ENCODE peak calls at places on chromosomes 2 and 18, in seven cellular contexts. K is astrocyte of the spinal cord; P is CD8-positive, alpha-beta memory T cell; C is adipocyte; B is GM12865; T is foreskin fibroblast; R is heart right ventricle. H is an unnamed sample.

GRCh38 chr2:96608459-96609455 is 29.4 kb downstream of the KANSL3 start:
- DNase-seq in K (peak), P (no peak), C (no peak), B (peak), T (peak), R (no peak), H (no peak)

GRCh38 chr18:62091487-62092120 is 95.3 kb downstream of the PIGN start:
- DNase-seq in K (no peak), P (no peak), C (no peak), B (no peak), T (no peak), R (no peak), H (no peak)

GRCh38 chr2:144519934-144520717 is at the start of gene ZEB2:
- DNase-seq in K (peak), P (peak), C (peak), B (peak), T (peak), R (peak), H (no peak)

GRCh38 chr18:27017901-27018500 is 152.5 kb upstream of the AQP4 start:
- DNase-seq in K (peak), P (no peak), C (peak), B (peak), T (peak), R (no peak), H (no peak)

GRCh38 chr18:55634545-55634944 is 46.6 kb upstream of the TCF4 start:
- DNase-seq in K (peak), P (no peak), C (peak), B (no peak), T (peak), R (no peak), H (no peak)

GRCh38 chr2:38574278-38574677 is 28.4 kb downstream of the HNRNPLL start:
- DNase-seq in K (no peak), P (no peak), C (no peak), B (no peak), T (no peak), R (no peak), H (no peak)

GRCh38 chr2:162524192-162524591 is 180.3 kb downstream of the GCA start:
- DNase-seq in K (no peak), P (no peak), C (no peak), B (no peak), T (no peak), R (no peak), H (no peak)

GRCh38 chr2:13676269-13676668 is 956.2 kb upstream of the LRATD1 start:
- DNase-seq in K (peak), P (no peak), C (peak), B (peak), T (peak), R (no peak), H (no peak)

GRCh38 chr2:74436804-74437695 is 4.7 kb downstream of the RTKN start:
- DNase-seq in K (peak), P (no peak), C (no peak), B (no peak), T (no peak), R (no peak), H (no peak)

GRCh38 chr18:29123706-29124530 is 947.0 kb upstream of the CDH2 start:
- DNase-seq in K (peak), P (no peak), C (peak), B (no peak), T (no peak), R (no peak), H (no peak)

DNA sequence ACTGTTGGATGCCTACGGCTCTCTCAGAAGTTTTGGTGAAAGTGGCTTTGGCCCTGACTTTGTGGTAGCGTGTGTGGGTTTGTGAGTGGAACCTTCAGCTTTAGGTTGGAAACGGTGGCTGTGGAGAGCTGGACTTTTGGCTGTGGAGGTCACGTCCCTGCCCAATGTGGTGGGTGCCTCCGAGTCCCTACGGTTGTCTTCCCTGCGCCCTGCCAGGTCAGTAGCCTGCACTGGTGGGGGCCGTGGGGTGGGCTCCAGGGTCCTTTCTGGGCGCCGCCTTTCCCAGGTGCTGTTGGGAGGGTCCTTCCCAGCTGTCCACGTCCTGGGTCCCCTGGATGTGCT is 11.1 kb downstream of the COLEC11 start:
- DNase-seq in K (no peak), P (no peak), C (no peak), B (no peak), T (no peak), R (no peak), H (no peak)
- H3K4me3 ChIP-seq in K (no peak), P (no peak), C (peak), B (peak), T (no peak), R (no peak), H (no peak)

GRCh38 chr2:63053889-63054725 is 3.5 kb downstream of the OTX1 start:
- DNase-seq in K (no peak), P (no peak), C (no peak), B (peak), T (peak), R (no peak), H (no peak)

GRCh38 chr2:63056309-63057065 is 5.9 kb downstream of the OTX1 start:
- DNase-seq in K (no peak), P (no peak), C (peak), B (peak), T (peak), R (no peak), H (no peak)

GRCh38 chr2:63054812-63055509 is 4.3 kb downstream of the OTX1 start:
- DNase-seq in K (no peak), P (no peak), C (no peak), B (no peak), T (peak), R (no peak), H (no peak)

GRCh38 chr2:63057249-63058148 is 6.9 kb downstream of the OTX1 start:
- DNase-seq in K (no peak), P (no peak), C (no peak), B (no peak), T (peak), R (no peak), H (no peak)

DNA sequence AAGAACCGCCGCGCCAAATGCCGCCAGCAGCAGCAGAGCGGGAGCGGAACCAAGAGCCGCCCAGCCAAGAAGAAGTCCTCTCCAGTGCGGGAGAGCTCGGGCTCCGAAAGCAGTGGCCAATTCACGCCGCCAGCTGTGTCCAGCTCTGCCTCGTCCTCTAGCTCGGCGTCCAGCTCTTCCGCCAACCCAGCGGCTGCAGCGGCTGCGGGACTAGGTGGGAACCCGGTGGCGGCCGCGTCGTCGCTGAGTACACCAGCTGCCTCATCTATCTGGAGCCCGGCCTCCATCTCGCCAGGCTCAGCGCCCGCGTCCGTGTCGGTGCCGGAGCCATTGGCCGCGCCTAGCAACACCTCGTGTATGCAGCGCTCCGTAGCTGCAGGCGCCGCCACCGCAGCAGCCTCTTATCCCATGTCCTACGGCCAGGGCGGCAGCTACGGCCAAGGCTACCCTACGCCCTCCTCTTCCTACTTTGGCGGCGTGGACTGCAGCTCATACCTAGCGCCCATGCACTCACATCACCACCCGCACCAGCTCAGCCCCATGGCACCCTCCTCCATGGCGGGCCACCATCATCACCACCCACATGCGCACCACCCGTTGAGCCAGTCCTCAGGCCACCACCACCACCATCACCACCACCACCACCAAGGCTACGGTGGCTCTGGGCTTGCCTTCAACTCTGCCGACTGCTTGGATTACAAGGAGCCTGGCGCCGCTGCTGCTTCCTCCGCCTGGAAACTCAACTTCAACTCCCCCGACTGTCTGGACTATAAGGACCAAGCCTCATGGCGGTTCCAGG is 5.1 kb downstream of the OTX1 start:
- DNase-seq in K (no peak), P (no peak), C (peak), B (peak), T (peak), R (no peak), H (no peak)
- H3K4me3 ChIP-seq in K (no peak), P (no peak), C (peak), B (peak), T (peak), R (no peak), H (no peak)

GRCh38 chr2:164757934-164758695 is 83.5 kb downstream of the COBLL1 start:
- DNase-seq in K (peak), P (no peak), C (peak), B (no peak), T (peak), R (no peak), H (no peak)

GRCh38 chr2:164756773-164757172 is 84.8 kb downstream of the COBLL1 start:
- DNase-seq in K (no peak), P (no peak), C (no peak), B (no peak), T (no peak), R (no peak), H (no peak)

GRCh38 chr2:164754157-164755093 is 87.2 kb downstream of the COBLL1 start:
- DNase-seq in K (no peak), P (no peak), C (no peak), B (peak), T (no peak), R (no peak), H (no peak)
- H3K4me3 ChIP-seq in K (no peak), P (no peak), C (no peak), B (no peak), T (no peak), R (no peak), H (no peak)

DNA sequence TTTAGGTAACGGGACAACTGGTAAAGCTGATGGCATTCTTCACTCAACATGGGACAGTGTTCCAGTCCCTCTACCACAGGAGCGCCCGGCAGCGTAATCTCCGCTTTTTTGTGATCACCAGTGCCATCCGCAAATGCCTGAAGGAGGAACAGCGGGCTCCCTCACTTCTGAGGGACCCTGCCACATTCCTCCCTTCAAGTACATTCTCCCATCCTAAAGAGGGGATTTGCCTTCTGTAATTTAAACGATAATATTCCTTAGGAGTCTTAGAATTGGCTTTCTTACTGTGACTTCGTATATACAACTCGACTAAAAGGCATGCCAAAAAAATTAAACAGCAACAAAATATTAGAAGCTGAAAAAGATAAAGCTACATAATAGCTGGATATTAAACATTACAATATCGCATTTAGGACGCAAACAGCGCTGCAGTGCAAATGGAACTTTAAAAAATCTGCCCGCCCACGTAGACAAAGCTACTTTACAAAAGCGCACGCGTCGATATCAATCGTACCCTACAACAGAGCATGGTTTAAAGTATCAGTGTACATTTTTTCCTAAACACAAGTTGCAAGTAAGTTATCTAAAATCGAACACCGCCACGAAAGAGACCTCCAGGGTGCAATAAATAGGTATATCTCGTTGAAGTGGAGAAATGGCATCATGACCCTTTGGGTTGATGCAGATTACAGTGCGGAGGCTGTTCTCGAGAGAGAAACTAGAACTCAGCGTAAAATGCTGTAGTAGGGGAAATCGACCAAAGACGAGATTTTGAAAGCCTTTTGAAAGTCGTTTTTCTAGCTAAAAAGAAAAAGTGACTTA is 2.3 kb upstream of the VSNL1 start:
- DNase-seq in K (peak), P (no peak), C (peak), B (no peak), T (peak), R (no peak), H (no peak)
- H3K4me3 ChIP-seq in K (peak), P (no peak), C (peak), B (peak), T (peak), R (peak), H (no peak)

GRCh38 chr2:128442053-128442751 is 123.5 kb upstream of the HS6ST1 start:
- DNase-seq in K (no peak), P (no peak), C (no peak), B (no peak), T (peak), R (no peak), H (no peak)
- H3K4me3 ChIP-seq in K (no peak), P (no peak), C (no peak), B (no peak), T (no peak), R (no peak), H (no peak)

GRCh38 chr2:23418490-23418911 is 33.5 kb downstream of the KLHL29 start:
- DNase-seq in K (peak), P (no peak), C (peak), B (no peak), T (peak), R (no peak), H (no peak)
- H3K4me3 ChIP-seq in K (no peak), P (no peak), C (peak), B (no peak), T (no peak), R (no peak), H (no peak)

DNA sequence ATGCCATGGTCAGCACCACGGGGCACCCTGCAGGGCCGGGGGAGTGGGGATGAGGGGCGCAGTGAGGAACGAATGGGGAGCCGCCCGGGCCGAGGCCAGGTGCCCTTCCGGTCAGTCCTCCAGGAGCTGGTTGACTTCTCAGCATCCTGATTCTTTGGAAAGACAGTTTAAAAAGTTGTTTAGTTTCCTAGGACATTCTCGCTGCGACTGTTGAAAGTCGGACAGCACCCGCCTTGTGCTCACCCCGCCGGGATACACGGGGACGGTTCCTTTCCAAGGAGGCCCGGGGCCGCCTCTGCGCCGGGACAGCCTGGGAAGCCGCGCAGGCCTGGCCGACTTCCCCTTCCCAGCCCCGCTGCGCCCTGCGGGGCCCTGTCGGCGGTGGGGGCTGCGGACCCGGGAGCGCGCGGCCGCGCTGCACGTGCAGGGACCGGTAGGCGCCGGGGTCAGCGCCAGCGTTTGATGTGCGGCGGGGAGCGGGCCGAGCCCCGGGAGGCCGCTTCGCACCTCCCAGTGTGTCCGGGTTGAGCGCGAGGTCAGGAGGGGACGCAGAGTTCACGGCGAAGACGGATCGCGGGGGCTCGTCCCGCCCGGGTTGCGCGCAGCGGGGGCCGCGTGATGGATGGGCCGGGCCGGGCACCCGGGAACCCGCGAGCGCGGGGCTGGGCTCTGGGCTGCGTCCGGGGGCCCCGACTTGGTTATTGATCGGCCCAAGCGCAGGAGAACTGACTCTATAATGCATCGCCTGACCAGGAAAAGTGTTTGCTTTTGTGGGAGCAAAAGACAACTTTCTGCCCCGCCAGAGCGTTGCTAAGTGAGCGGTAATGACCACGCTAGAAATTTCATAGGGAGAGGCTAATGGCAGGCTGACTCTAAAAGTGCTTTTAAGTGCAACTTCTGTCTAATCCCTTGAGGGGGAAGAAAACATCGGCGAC is 28.0 kb upstream of the SMIM21 start:
- DNase-seq in K (peak), P (no peak), C (peak), B (no peak), T (peak), R (no peak), H (no peak)
- H3K4me3 ChIP-seq in K (peak), P (peak), C (peak), B (no peak), T (peak), R (peak), H (peak)

GRCh38 chr2:229970406-229970805 is 48.1 kb downstream of the FBXO36 start:
- DNase-seq in K (no peak), P (no peak), C (no peak), B (no peak), T (no peak), R (no peak), H (no peak)
- H3K4me3 ChIP-seq in K (no peak), P (no peak), C (no peak), B (no peak), T (no peak), R (no peak), H (no peak)

DNA sequence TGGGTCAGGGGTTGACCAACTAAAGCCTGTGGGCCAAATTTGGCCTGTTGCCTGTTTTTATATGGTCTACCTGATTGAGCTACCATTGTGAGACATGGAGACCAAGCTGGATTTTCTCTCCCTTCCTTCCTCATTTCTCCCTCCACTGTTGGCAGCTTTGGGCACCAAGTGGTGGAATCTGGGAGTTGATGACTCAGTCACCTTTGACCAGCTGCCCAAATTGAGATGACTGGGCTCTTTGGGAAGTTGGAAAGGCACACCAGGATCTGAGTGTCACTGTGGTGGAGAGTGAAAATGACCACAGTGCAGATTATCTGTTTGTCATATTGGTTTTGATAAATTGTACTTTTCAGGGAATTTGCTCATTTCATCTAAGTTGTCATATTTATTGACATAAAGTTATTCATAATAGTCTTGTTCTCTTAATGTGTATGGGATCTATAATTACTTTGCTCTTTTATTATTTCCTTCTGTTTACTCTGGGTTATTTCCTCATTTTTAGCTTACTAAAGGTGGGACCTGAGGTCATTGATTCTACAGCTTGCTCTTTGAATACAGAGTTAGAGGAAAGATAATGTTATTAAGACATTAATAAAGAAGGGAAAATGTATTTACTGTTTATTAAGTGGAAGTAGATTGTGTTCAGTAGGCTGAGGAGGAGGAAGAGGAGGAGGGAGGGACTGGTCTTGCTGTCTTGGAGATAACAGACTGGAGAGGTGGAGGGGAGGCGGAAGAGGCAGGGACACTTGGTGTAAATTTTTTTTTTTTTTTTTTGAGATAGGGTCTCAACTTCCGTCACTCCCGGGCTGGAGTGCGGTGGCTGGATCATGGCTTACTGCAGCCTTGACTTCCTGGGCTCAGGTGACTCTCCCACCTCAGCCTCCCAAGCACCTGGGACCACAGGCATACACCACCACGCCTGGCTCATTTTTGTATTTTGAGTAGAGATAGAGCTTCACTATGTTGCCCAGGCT is 31.8 kb downstream of the AGFG1 start:
- DNase-seq in K (peak), P (no peak), C (peak), B (no peak), T (peak), R (peak), H (no peak)
- H3K4me3 ChIP-seq in K (no peak), P (no peak), C (peak), B (no peak), T (no peak), R (no peak), H (no peak)

GRCh38 chr2:216634317-216635148 is 1.3 kb downstream of the IGFBP2 start:
- DNase-seq in K (peak), P (no peak), C (peak), B (no peak), T (peak), R (no peak), H (no peak)

GRCh38 chr2:216636570-216637450 is 3.6 kb downstream of the IGFBP2 start:
- DNase-seq in K (peak), P (no peak), C (peak), B (no peak), T (peak), R (no peak), H (no peak)

GRCh38 chr2:216635171-216635570 is 2.0 kb downstream of the IGFBP2 start:
- DNase-seq in K (peak), P (no peak), C (peak), B (no peak), T (peak), R (no peak), H (no peak)

GRCh38 chr2:216635701-216636541 is 2.7 kb downstream of the IGFBP2 start:
- DNase-seq in K (no peak), P (no peak), C (peak), B (no peak), T (no peak), R (no peak), H (no peak)

GRCh38 chr2:216637472-216637871 is 4.3 kb downstream of the IGFBP2 start:
- DNase-seq in K (no peak), P (no peak), C (no peak), B (no peak), T (no peak), R (no peak), H (no peak)
- H3K4me3 ChIP-seq in K (no peak), P (no peak), C (no peak), B (no peak), T (no peak), R (no peak), H (no peak)

H was measured in effector memory CD4-positive, alpha-beta T cell.